ENCODE peak calls at places on chromosome 20, in eight cellular contexts. M, F, L, Z, Q, T, P and I are unnamed samples.

GRCh38 chr20:35271904-35272303 is 6.0 kb downstream of the MMP24OS start:
- DNase-seq in P (no peak), F (no peak), T (no peak), Q (no peak), Z (no peak), L (no peak), M (no peak), I (no peak)

GRCh38 chr20:50190251-50191064 is at the start of gene CEBPB:
- DNase-seq in P (peak; percentile 86), T (peak; percentile 88), Z (peak; percentile 89), M (peak; percentile 90), F (peak; percentile 83), Q (no peak), L (peak; percentile 86), I (peak; percentile 73)

GRCh38 chr20:13028001-13028400 is 19.2 kb downstream of the SPTLC3 start:
- DNase-seq in T (no peak), P (no peak), L (no peak), M (no peak), Q (no peak), Z (no peak), F (no peak), I (no peak)

GRCh38 chr20:39775110-39775509 is 813.0 kb downstream of the DHX35 start:
- DNase-seq in Q (no peak), Z (peak; percentile 50), F (peak; percentile 64), T (peak; percentile 76), M (no peak), P (no peak), L (no peak), I (no peak)

GRCh38 chr20:16560216-16560615 is 13.0 kb downstream of the KIF16B start:
- DNase-seq in L (no peak), Z (no peak), T (no peak), F (no peak), M (peak; percentile 68), Q (no peak), P (no peak), I (no peak)

GRCh38 chr20:61558726-61559125 is 306.7 kb downstream of the CDH4 start:
- DNase-seq in Z (no peak), F (no peak), P (no peak), M (no peak), T (no peak), Q (no peak), L (no peak), I (no peak)

GRCh38 chr20:542777-543368 is 717 bp downstream of the CSNK2A1 start:
- DNase-seq in M (no peak), L (no peak), F (no peak), Z (no peak), T (no peak), P (no peak), Q (no peak), I (no peak)

GRCh38 chr20:35174458-35175216 is 2.8 kb downstream of the PROCR start:
- DNase-seq in L (no peak), Z (no peak), T (no peak), F (no peak), Q (no peak), P (no peak), M (no peak), I (no peak)

GRCh38 chr20:7629880-7630279 is 310.4 kb downstream of the HAO1 start:
- DNase-seq in T (no peak), P (no peak), M (no peak), F (no peak), Z (no peak), L (no peak), Q (no peak), I (no peak)

GRCh38 chr20:58670097-58670496 is 19.0 kb downstream of the STX16 start:
- DNase-seq in P (no peak), L (no peak), Z (no peak), T (no peak), F (no peak), Q (no peak), M (no peak), I (no peak)

GRCh38 chr20:48026981-48027592 is 241.8 kb upstream of the SULF2 start:
- DNase-seq in P (no peak), Z (no peak), Q (no peak), L (no peak), T (no peak), M (no peak), F (no peak), I (no peak)

GRCh38 chr20:14481863-14482262 is 144.5 kb upstream of the FLRT3 start:
- DNase-seq in L (no peak), P (no peak), T (no peak), Z (no peak), F (no peak), M (no peak), Q (no peak), I (no peak)

GRCh38 chr20:12276011-12276673 is 358.4 kb downstream of the BTBD3 start:
- DNase-seq in L (no peak), F (no peak), M (no peak), P (peak; percentile 54), Q (no peak), T (no peak), Z (no peak), I (no peak)

GRCh38 chr20:59938696-59939051 is 1.4 kb downstream of the PPP1R3D start:
- DNase-seq in Q (no peak), L (no peak), Z (peak; percentile 40), P (peak; percentile 89), M (peak; percentile 57), T (no peak), F (no peak), I (no peak)
- H3K27ac ChIP-seq in Q (peak overlapping the region; percentile 19), L (no peak overlapping the region), Z (peak overlapping the region; percentile 100), P (peak overlapping the region; percentile 52), M (peak overlapping the region; percentile 98), T (peak overlapping the region; percentile 100), F (peak overlapping the region; percentile 26), I (peak overlapping the region; percentile 9)

DNA sequence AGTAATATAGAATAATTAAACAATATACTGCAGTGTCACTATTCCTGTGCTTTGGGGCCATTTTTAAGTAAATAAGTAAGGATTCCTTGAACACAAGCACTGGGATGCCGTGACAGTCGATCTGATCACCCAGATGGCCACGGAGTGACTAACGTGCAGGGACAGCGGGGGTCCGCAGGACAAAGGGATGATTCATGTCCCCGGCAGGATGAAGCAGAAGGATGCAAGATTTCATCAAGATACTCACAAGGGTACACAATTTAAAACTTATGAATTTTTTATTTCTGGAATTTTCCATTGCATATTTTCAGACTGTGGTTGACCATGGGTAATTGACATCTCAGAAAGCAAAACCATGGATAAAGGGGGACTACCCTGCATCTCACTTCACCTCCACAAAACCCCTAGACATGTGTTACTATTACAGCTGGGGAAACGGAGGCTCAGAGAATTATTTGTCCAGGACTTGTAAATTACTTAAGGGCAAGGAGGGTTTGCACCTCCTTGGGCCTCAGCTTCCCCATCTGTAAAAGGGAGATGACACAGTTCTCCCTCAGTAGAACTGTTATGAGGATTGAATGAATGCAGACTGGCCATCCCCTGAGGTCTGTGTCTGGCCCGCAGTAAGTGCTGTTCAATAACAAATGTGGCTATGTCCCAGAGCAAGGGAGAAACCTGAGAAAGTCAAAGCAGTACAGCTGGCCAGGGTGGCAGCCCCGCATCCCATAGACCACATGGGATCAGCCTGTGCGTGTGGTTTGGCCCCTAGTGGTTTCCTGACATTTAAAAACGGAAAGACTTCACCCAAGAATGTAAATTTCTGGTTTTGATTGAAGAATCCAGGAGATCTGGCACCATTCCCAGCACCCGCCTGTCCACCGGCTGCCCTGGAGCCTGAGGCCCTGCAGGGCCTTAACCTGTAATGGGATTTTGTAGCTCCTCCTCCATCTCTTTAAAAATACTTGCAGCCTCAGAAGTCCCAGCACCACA is 235.5 kb downstream of the BMP7 start:
- DNase-seq in P (peak; percentile 84), M (no peak), Q (no peak), Z (no peak), L (no peak), T (no peak), F (no peak), I (no peak)
- H3K27ac ChIP-seq in P (peak overlapping the region; percentile 62), M (no peak overlapping the region), Q (no peak overlapping the region), Z (no peak overlapping the region), L (no peak overlapping the region), T (no peak overlapping the region), F (no peak overlapping the region), I (no peak overlapping the region)

GRCh38 chr20:41411458-41411857 is 44.8 kb upstream of the EMILIN3 start:
- DNase-seq in P (no peak), L (no peak), Z (no peak), M (no peak), F (no peak), Q (no peak), T (no peak), I (no peak)
- H3K27ac ChIP-seq in P (no peak overlapping the region), L (no peak overlapping the region), Z (peak overlapping the region; percentile 23), M (peak overlapping the region; percentile 70), F (no peak overlapping the region), Q (peak overlapping the region; percentile 76), T (peak overlapping the region; percentile 80), I (no peak overlapping the region)

DNA sequence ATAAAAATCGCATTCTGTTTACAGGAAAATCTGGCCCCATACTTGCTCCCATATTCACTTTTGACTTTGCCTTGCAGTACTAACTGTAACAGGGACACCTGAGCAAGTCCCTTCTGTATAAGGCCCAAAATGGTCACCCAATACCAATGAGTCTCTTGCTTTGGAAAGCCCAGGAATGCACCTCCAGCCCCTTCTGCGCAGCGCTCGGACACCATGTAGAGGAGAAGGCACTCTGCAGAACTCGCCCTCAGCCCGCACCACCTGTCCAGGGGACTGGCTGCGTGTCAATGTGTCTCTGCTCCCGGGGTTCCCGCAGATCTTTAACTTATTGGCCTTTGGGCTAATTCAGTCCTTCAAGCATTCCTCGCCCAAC is 746 bp upstream of the PRND start:
- DNase-seq in F (no peak), M (no peak), P (no peak), T (no peak), L (no peak), Z (no peak), Q (no peak), I (no peak)
- H3K27ac ChIP-seq in F (peak overlapping the region; percentile 91), M (no peak overlapping the region), P (no peak overlapping the region), T (no peak overlapping the region), L (no peak overlapping the region), Z (no peak overlapping the region), Q (no peak overlapping the region), I (peak overlapping the region; percentile 96)

GRCh38 chr20:36497856-36498255 is 43.5 kb upstream of the MYL9 start:
- DNase-seq in Q (no peak), P (no peak), F (no peak), L (peak; percentile 70), Z (peak; percentile 55), T (peak; percentile 36), M (no peak), I (no peak)

GRCh38 chr20:36496707-36497669 is 44.3 kb upstream of the MYL9 start:
- DNase-seq in L (no peak), P (no peak), Z (no peak), F (no peak), Q (no peak), M (no peak), T (no peak), I (no peak)

GRCh38 chr20:36499723-36500501 is 41.4 kb upstream of the MYL9 start:
- DNase-seq in L (no peak), P (no peak), Q (no peak), F (no peak), T (no peak), M (no peak), Z (no peak), I (no peak)

GRCh38 chr20:36498386-36499179 is 42.7 kb upstream of the MYL9 start:
- DNase-seq in P (no peak), Z (peak; percentile 74), M (no peak), Q (no peak), F (no peak), T (peak; percentile 70), L (no peak), I (no peak)

GRCh38 chr20:36499211-36499610 is 42.1 kb upstream of the MYL9 start:
- DNase-seq in Z (no peak), T (no peak), Q (no peak), M (no peak), P (no peak), F (no peak), L (no peak), I (no peak)
- H3K27ac ChIP-seq in Z (peak overlapping the region; percentile 34), T (peak overlapping the region; percentile 89), Q (peak overlapping the region; percentile 65), M (peak overlapping the region; percentile 10), P (no peak overlapping the region), F (peak overlapping the region; percentile 77), L (no peak overlapping the region), I (no peak overlapping the region)

GRCh38 chr20:5172167-5172586 is 45.4 kb downstream of the CDS2 start:
- DNase-seq in F (no peak), T (no peak), M (no peak), Z (no peak), Q (no peak), P (no peak), L (no peak), I (no peak)
- H3K27ac ChIP-seq in F (peak overlapping the region; percentile 40), T (peak overlapping the region; percentile 88), M (peak overlapping the region; percentile 32), Z (peak overlapping the region; percentile 59), Q (peak overlapping the region; percentile 41), P (no peak overlapping the region), L (no peak overlapping the region), I (peak overlapping the region; percentile 63)